ENCODE peak calls at places on chromosomes 6 and 20, in nine cellular contexts. O is OCI-LY7; G is GM06990; T is epithelial cell of esophagus; F is CD8-positive, alpha-beta memory T cell; D is kidney epithelial cell; S is upper lobe of right lung; W is naive thymus-derived CD4-positive, alpha-beta T cell; V is tibial artery. A is an unnamed sample.

GRCh38 chr6:15607603-15608002 is 55.2 kb downstream of the DTNBP1 start:
- DNase-seq in S (no peak), T (no peak), V (no peak), G (no peak), D (no peak), F (no peak), O (no peak), W (no peak), A (no peak)

GRCh38 chr6:131096786-131097185 is 33.7 kb upstream of the EPB41L2 start:
- DNase-seq in S (no peak), V (no peak), F (no peak), D (no peak), O (no peak), T (no peak), W (no peak), G (no peak), A (no peak)

GRCh38 chr20:36591854-36592641 is 13.5 kb upstream of the RAB5IF start:
- DNase-seq in F (peak; percentile 46), W (peak; percentile 61), V (no peak), O (no peak), D (no peak), T (peak; percentile 52), G (no peak), S (no peak), A (no peak)

GRCh38 chr6:90226257-90226656 is 70.4 kb downstream of the BACH2 start:
- DNase-seq in O (no peak), D (no peak), S (no peak), T (peak; percentile 72), W (no peak), F (no peak), V (no peak), G (no peak), A (no peak)

GRCh38 chr20:63974402-63975200 is 4.8 kb downstream of the SAMD10 start:
- DNase-seq in F (no peak), V (no peak), G (peak; percentile 9), W (no peak), T (peak; percentile 32), O (no peak), S (peak; percentile 64), D (no peak), A (peak; percentile 87)

GRCh38 chr6:129593233-129593564 is 116.8 kb downstream of the ARHGAP18 start:
- DNase-seq in O (no peak), F (no peak), W (no peak), S (no peak), G (no peak), D (no peak), V (no peak), T (no peak), A (no peak)

GRCh38 chr20:46093531-46093930 is 3.8 kb upstream of the NCOA5 start:
- DNase-seq in D (no peak), S (no peak), O (no peak), V (no peak), T (no peak), W (no peak), F (no peak), G (no peak), A (no peak)

GRCh38 chr6:34695729-34696188 is 808 bp downstream of the ILRUN start:
- DNase-seq in G (no peak), V (no peak), D (no peak), F (no peak), O (no peak), W (no peak), S (no peak), T (peak; percentile 6), A (no peak)

GRCh38 chr6:154167163-154167562 is 128.1 kb downstream of the OPRM1 start:
- DNase-seq in W (no peak), V (no peak), O (no peak), S (no peak), F (no peak), D (no peak), G (no peak), T (no peak), A (no peak)

GRCh38 chr20:61352381-61353260 is 100.6 kb downstream of the CDH4 start:
- DNase-seq in O (no peak), G (no peak), S (no peak), F (no peak), W (no peak), D (no peak), T (no peak), V (no peak), A (no peak)

GRCh38 chr6:33319939-33320314 is 2.4 kb upstream of the ZBTB22 start:
- DNase-seq in G (no peak), F (no peak), V (no peak), O (no peak), D (no peak), T (no peak), W (no peak), S (no peak), A (no peak)

GRCh38 chr6:142015011-142015410 is 117.7 kb upstream of the GJE1 start:
- DNase-seq in O (no peak), F (no peak), G (no peak), W (no peak), T (no peak), V (no peak), S (no peak), D (no peak), A (no peak)

GRCh38 chr6:157269261-157269794 is 54.0 kb downstream of the TMEM242 start:
- DNase-seq in D (peak; percentile 14), S (no peak), W (no peak), F (no peak), O (no peak), T (no peak), V (peak; percentile 85), G (no peak), A (no peak)

GRCh38 chr6:166307981-166308768 is at the start of gene PRR18:
- DNase-seq in O (peak; percentile 65), W (no peak), D (no peak), T (no peak), V (no peak), G (peak; percentile 59), F (no peak), S (no peak), A (no peak)
- H3K4me3 ChIP-seq in O (peak within 1 kb of the TSS; percentile 62), W (no peak within 1 kb of the TSS), D (peak within 1 kb of the TSS; percentile 20), T (peak within 1 kb of the TSS; percentile 24), V (peak within 1 kb of the TSS; percentile 53), G (peak within 1 kb of the TSS; percentile 68), F (no peak within 1 kb of the TSS), S (peak within 1 kb of the TSS; percentile 46), A (peak within 1 kb of the TSS; percentile 30)

DNA sequence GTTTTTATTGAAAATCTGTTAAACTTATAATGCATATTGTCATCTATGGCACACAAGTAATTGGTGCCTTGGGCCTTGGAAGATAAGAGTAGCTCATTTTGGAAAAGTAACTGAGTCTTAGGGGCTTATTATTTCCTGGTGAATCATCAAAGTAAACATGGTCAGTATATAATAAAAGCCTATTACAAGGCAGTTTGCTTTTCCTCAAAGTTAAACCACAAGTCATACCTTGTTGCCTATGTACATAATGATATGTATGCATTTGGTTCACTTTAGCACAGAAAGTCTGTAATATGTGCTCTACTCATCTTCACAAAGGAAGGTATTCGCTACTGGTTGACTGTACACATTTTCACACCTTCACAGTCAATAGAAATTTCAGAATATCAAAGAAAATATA is 10.3 kb upstream of the FRK start:
- DNase-seq in O (no peak), W (no peak), T (peak; percentile 48), F (no peak), G (no peak), S (no peak), D (no peak), V (no peak), A (no peak)
- H3K4me3 ChIP-seq in O (no peak overlapping the region), W (no peak overlapping the region), T (no peak overlapping the region), F (no peak overlapping the region), G (no peak overlapping the region), S (no peak overlapping the region), D (no peak overlapping the region), V (no peak overlapping the region), A (no peak overlapping the region)

GRCh38 chr6:46848684-46849360 is 55.6 kb downstream of the MEP1A start:
- DNase-seq in G (peak; percentile 48), F (peak; percentile 26), D (peak; percentile 32), V (peak; percentile 86), S (peak; percentile 93), O (peak; percentile 57), W (peak; percentile 18), T (peak; percentile 79), A (peak; percentile 78)
- H3K4me3 ChIP-seq in G (no peak overlapping the region), F (no peak overlapping the region), D (no peak overlapping the region), V (no peak overlapping the region), S (no peak overlapping the region), O (peak overlapping the region; percentile 29), W (no peak overlapping the region), T (no peak overlapping the region), A (no peak overlapping the region)

DNA sequence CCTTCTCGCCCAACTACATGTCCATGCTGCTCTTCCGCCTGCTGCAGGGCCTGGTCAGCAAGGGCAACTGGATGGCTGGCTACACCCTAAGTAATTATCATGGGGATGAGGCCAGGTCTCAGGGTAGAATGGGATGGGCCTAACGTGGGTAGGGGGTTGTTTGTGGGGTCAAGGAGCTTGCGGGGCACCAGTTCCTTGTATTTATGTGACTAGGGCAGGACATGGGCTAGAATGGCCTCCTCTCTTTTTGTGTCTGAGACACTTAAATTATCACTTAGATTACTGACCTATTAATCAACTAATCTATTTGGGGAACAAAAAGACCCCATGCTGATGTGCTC is 10.7 kb downstream of the SLC22A1 start:
- DNase-seq in G (no peak), O (no peak), V (no peak), D (no peak), F (no peak), T (no peak), W (no peak), S (no peak), A (no peak)
- H3K4me3 ChIP-seq in G (no peak overlapping the region), O (no peak overlapping the region), V (no peak overlapping the region), D (no peak overlapping the region), F (no peak overlapping the region), T (no peak overlapping the region), W (no peak overlapping the region), S (no peak overlapping the region), A (no peak overlapping the region)

GRCh38 chr20:2112910-2113309 is 11.3 kb downstream of the STK35 start:
- DNase-seq in G (no peak), T (no peak), S (no peak), V (peak; percentile 10), W (no peak), F (no peak), D (no peak), O (no peak), A (no peak)

GRCh38 chr20:2108498-2108897 is 6.9 kb downstream of the STK35 start:
- DNase-seq in G (no peak), T (no peak), D (no peak), W (no peak), O (no peak), F (no peak), S (no peak), V (no peak), A (no peak)

GRCh38 chr20:2109425-2110210 is 8.0 kb downstream of the STK35 start:
- DNase-seq in D (no peak), S (no peak), O (no peak), G (no peak), F (no peak), V (peak; percentile 57), W (no peak), T (peak; percentile 19), A (no peak)

GRCh38 chr20:2104236-2104635 is 2.6 kb downstream of the STK35 start:
- DNase-seq in O (no peak), T (no peak), D (no peak), W (no peak), G (no peak), V (no peak), F (no peak), S (no peak), A (no peak)

GRCh38 chr20:2108987-2109386 is 7.4 kb downstream of the STK35 start:
- DNase-seq in T (peak; percentile 93), O (no peak), G (no peak), F (no peak), V (peak; percentile 9), W (no peak), S (no peak), D (peak; percentile 69), A (no peak)
- H3K4me3 ChIP-seq in T (no peak overlapping the region), O (no peak overlapping the region), G (no peak overlapping the region), F (no peak overlapping the region), V (no peak overlapping the region), W (no peak overlapping the region), S (no peak overlapping the region), D (no peak overlapping the region), A (no peak overlapping the region)